ENCODE peak calls at places on chromosome 2, in four cellular contexts. W is GM12878, M is K562, F is H1. B is an unnamed sample.

GRCh38 chr2:67050621-67051020 is 346.5 kb upstream of the ETAA1 start:
- DNase-seq in W (no peak), M (no peak), F (no peak), B (no peak)

GRCh38 chr2:26681656-26682055 is 10.9 kb upstream of the KCNK3 start:
- DNase-seq in W (no peak), M (no peak), F (no peak), B (no peak)

GRCh38 chr2:637406-637776 is 39.8 kb downstream of the TMEM18 start:
- DNase-seq in W (no peak), M (no peak), F (peak; percentile 38), B (no peak)

GRCh38 chr2:217372794-217373193 is 512.9 kb upstream of the TNP1 start:
- DNase-seq in W (no peak), M (no peak), F (no peak), B (no peak)

GRCh38 chr2:96240341-96241038 is 25.3 kb downstream of the TMEM127 start:
- DNase-seq in W (no peak), M (no peak), F (no peak), B (no peak)

GRCh38 chr2:112345030-112346027 is 69.9 kb downstream of the ZC3H6 start:
- DNase-seq in W (no peak), M (no peak), F (no peak), B (peak; percentile 20)

GRCh38 chr2:226758886-226759660 is 40.5 kb downstream of the IRS1 start:
- DNase-seq in W (no peak), M (no peak), F (no peak), B (no peak)

GRCh38 chr2:196798980-196799379 is 503 bp downstream of the GTF3C3 start:
- DNase-seq in W (no peak), M (peak; percentile 7), F (no peak), B (peak; percentile 23)

GRCh38 chr2:168587302-168587701 is 131.2 kb downstream of the CERS6 start:
- DNase-seq in W (no peak), M (no peak), F (no peak), B (no peak)

GRCh38 chr2:172288603-172289002 is 138.8 kb upstream of the ITGA6 start:
- DNase-seq in W (no peak), M (no peak), F (no peak), B (no peak)

GRCh38 chr2:45005261-45006002 is 3.8 kb downstream of the SIX2 start:
- DNase-seq in W (no peak), M (no peak), F (peak; percentile 56), B (no peak)

GRCh38 chr2:48120759-48121242 is 214.5 kb upstream of the FBXO11 start:
- DNase-seq in W (no peak), M (peak; percentile 64), F (no peak), B (no peak)

GRCh38 chr2:125172181-125172580 is 1147.1 kb downstream of the CNTNAP5 start:
- DNase-seq in W (no peak), M (no peak), F (no peak), B (no peak)

GRCh38 chr2:191303349-191304005 is 58.3 kb downstream of the MYO1B start:
- DNase-seq in W (no peak), M (no peak), F (no peak), B (peak; percentile 18)

GRCh38 chr2:190359896-190360376 is 16.5 kb downstream of the INPP1 start:
- DNase-seq in W (no peak), M (no peak), F (no peak), B (peak; percentile 51)

GRCh38 chr2:98761267-98761781 is 30.4 kb upstream of the MGAT4A start:
- DNase-seq in W (no peak), M (no peak), F (no peak), B (peak; percentile 33)

GRCh38 chr2:186422226-186422625 is 63.8 kb upstream of the ZC3H15 start:
- DNase-seq in W (no peak), M (no peak), F (no peak), B (no peak)

GRCh38 chr2:132521321-132521720 is 104.7 kb downstream of the GPR39 start:
- DNase-seq in W (no peak), M (no peak), F (no peak), B (no peak)

GRCh38 chr2:100859902-100860301 is 40.0 kb downstream of the NPAS2 start:
- DNase-seq in W (no peak), M (no peak), F (no peak), B (no peak)

GRCh38 chr2:223269386-223269785 is 217.4 kb downstream of the KCNE4 start:
- DNase-seq in W (no peak), M (no peak), F (no peak), B (no peak)

GRCh38 chr2:177165103-177165583 is 47.5 kb upstream of the HNRNPA3 start:
- DNase-seq in W (peak; percentile 38), M (no peak), F (no peak), B (no peak)

GRCh38 chr2:63903003-63903402 is 61.3 kb downstream of the UGP2 start:
- DNase-seq in W (peak; percentile 35), M (no peak), F (no peak), B (no peak)

GRCh38 chr2:230160112-230160660 is 59.6 kb downstream of the SP110 start:
- DNase-seq in W (peak; percentile 9), M (peak; percentile 51), F (peak; percentile 71), B (peak; percentile 37)

GRCh38 chr2:163466583-163466982 is 269.2 kb downstream of the FIGN start:
- DNase-seq in W (no peak), M (no peak), F (no peak), B (no peak)

GRCh38 chr2:164981217-164981990 is 26.1 kb upstream of the SLC38A11 start:
- DNase-seq in W (no peak), M (no peak), F (no peak), B (no peak)

GRCh38 chr2:125491663-125492062 is 1164.3 kb upstream of the GYPC start:
- DNase-seq in W (no peak), M (no peak), F (no peak), B (no peak)

GRCh38 chr2:42810971-42811865 is 18.8 kb upstream of the HAAO start:
- DNase-seq in W (no peak), M (no peak), F (peak; percentile 79), B (peak; percentile 61)

GRCh38 chr2:12637754-12638153 is 79.0 kb upstream of the TRIB2 start:
- DNase-seq in W (no peak), M (no peak), F (no peak), B (no peak)

GRCh38 chr2:25131567-25132295 is 36.6 kb downstream of the POMC start:
- DNase-seq in W (no peak), M (no peak), F (peak; percentile 67), B (no peak)

GRCh38 chr2:55618649-55619055 is 1.2 kb upstream of the PPP4R3B start:
- DNase-seq in W (no peak), M (peak; percentile 62), F (peak; percentile 56), B (peak; percentile 73)

GRCh38 chr2:149861034-149861433 is 273.5 kb upstream of the MMADHC start:
- DNase-seq in W (no peak), M (no peak), F (no peak), B (no peak)

GRCh38 chr2:150425121-150425559 is 62.3 kb downstream of the RND3 start:
- DNase-seq in W (no peak), M (no peak), F (peak; percentile 71), B (no peak)

GRCh38 chr2:160581035-160581434 is 87.4 kb upstream of the RBMS1 start:
- DNase-seq in W (no peak), M (no peak), F (no peak), B (no peak)

GRCh38 chr2:231373184-231373583 is 22.3 kb upstream of the B3GNT7 start:
- DNase-seq in W (no peak), M (no peak), F (no peak), B (no peak)

GRCh38 chr2:27720004-27720551 is 51.4 kb upstream of the MRPL33 start:
- DNase-seq in W (no peak), M (peak; percentile 40), F (no peak), B (peak; percentile 54)

GRCh38 chr2:9630001-9630749 is 622 bp downstream of the YWHAQ start:
- DNase-seq in W (no peak), M (no peak), F (peak; percentile 85), B (peak; percentile 73)

GRCh38 chr2:9631484-9631819 is 655 bp upstream of the YWHAQ start:
- DNase-seq in W (no peak), M (no peak), F (no peak), B (no peak)

GRCh38 chr2:9634121-9634520 is 3.3 kb upstream of the YWHAQ start:
- DNase-seq in W (no peak), M (no peak), F (no peak), B (no peak)

GRCh38 chr2:9630750-9631483 is at the start of gene YWHAQ:
- DNase-seq in W (peak; percentile 94), M (peak; percentile 99), F (peak; percentile 97), B (peak; percentile 97)

DNA sequence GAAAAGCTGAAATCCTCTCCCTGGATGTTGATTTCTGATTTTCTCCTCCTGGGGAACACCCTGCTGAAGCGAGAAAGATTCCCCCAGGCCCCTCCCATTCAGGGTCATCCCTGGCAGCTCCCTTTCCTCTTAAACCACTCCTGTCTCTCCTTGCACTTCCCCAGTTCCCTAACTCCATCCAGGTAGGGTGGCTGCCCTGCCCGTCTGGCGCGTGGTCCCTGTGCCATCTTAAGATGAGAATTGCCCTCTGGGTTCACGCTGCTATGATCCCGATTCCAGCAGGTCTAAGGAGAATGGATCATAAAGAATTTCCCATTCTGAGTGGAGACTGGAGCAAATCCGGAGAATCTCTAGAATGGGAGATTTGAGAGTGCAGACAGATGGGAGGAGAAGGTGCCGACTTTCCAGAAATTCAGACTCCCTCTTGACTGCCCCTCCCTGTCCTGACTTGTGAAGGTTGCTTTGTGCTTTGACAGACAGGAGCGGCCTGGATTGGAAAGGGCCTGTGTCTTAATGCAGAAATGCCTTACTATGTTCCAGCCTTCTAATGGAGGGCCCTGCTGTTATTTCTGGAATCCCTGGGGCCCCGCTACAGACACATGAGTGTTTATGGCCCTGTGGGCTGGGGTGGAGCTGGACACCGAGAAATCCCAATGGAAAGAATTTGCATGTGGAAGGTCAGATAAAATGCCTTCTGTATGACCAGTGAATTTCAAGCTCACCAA is 1.3 kb upstream of the YWHAQ start:
- DNase-seq in W (no peak), M (no peak), F (peak; percentile 59), B (no peak)
- TF ChIP-seq KDM1A in W (no peak), M (no peak), F (no peak), B (no peak)

DNA sequence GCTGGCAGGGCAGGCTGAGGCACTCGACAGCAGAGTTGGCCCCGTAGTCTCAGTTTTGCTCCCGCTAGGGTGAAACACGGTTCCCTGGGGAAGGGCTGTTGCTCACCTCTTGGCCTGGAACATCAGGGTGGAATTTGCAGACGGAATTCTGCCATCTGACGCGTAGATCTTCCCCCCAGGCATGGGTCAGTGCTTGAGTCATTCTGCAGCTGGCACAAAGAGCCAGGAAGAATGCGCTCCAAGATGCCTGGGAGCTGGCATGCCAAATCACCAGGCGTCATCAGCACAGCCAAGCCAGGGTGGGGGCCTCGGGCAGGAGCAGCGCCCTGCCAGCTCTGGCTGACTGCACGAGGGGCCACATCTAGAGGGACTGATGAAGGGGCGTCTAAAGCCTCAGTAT is 42.7 kb downstream of the ODC1 start:
- DNase-seq in W (no peak), M (no peak), F (no peak), B (no peak)
- H3K9ac ChIP-seq in W (no peak overlapping the region), M (no peak overlapping the region), F (no peak overlapping the region), B (no peak overlapping the region)

GRCh38 chr2:13745324-13745723 is 887.2 kb upstream of the LRATD1 start:
- DNase-seq in W (no peak), M (no peak), F (peak; percentile 47), B (peak; percentile 31)
- TF ChIP-seq TAF1 in W (no peak), M (no peak), F (no peak), B (no peak)

DNA sequence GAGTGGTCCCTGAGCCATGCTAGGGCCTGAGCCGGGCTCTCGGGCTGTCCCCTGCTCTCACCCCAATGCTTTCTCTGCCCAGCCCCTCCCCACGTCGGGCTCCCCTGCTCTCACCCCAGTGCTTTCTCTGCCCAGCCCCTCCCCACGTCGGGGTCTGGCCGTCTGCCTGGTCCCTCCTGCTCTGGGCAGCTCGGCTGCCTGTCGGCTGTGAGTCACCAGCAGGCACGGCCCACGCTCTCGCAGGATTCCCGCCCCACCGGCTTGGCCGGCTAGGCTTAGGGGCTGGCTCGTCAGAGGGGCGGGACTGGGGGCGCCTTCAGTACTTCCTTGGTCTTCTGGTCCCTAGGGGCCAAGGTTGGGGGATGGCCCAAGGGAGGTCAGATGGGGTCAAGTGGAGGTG is 3.3 kb downstream of the BOK start:
- DNase-seq in W (no peak), M (no peak), F (no peak), B (no peak)
- TF ChIP-seq KDM1A in W (no peak), M (no peak), F (no peak), B (no peak)